ENCODE peak calls at places on chromosomes 11 and 22, in four cellular contexts. A, L, T and D are unnamed samples.

GRCh38 chr11:90656171-90656570 is 433.3 kb upstream of the CHORDC1 start:
- DNase-seq in A (no peak), L (no peak), T (no peak), D (no peak)

GRCh38 chr22:43377486-43377995 is 34.3 kb upstream of the MPPED1 start:
- DNase-seq in A (no peak), L (no peak), T (no peak), D (peak; percentile 20)

GRCh38 chr22:29359469-29359868 is 28.9 kb downstream of the AP1B1 start:
- DNase-seq in A (peak; percentile 67), L (peak; percentile 69), T (peak; percentile 73), D (peak; percentile 53)

GRCh38 chr11:12200359-12201015 is 90.1 kb downstream of the MICAL2 start:
- DNase-seq in A (no peak), L (no peak), T (no peak), D (peak; percentile 83)

GRCh38 chr22:36472689-36473088 is 8.8 kb downstream of the TXN2 start:
- DNase-seq in A (no peak), L (no peak), T (no peak), D (no peak)

GRCh38 chr11:118230088-118230487 is 5.3 kb upstream of the JAML start:
- DNase-seq in A (no peak), L (no peak), T (no peak), D (no peak)

GRCh38 chr11:117009905-117010605 is 88.2 kb downstream of the SIK3 start:
- DNase-seq in A (peak; percentile 93), L (peak; percentile 36), T (no peak), D (no peak)

GRCh38 chr11:113114452-113115027 is 153.3 kb downstream of the NCAM1 start:
- DNase-seq in A (peak; percentile 63), L (peak; percentile 62), T (peak; percentile 52), D (peak; percentile 8)

GRCh38 chr11:70669281-70669680 is 271.0 kb downstream of the CTTN start:
- DNase-seq in A (no peak), L (no peak), T (no peak), D (no peak)

GRCh38 chr11:12842933-12843636 is 166.0 kb upstream of the RASSF10 start:
- DNase-seq in A (no peak), L (no peak), T (no peak), D (no peak)

GRCh38 chr11:67640758-67641113 is 1.2 kb upstream of the TBX10 start:
- DNase-seq in A (no peak), L (no peak), T (no peak), D (no peak)

GRCh38 chr11:8728566-8728965 is 46.0 kb downstream of the RPL27A start:
- DNase-seq in A (no peak), L (no peak), T (no peak), D (peak; percentile 74)

GRCh38 chr22:25762147-25762546 is 20.2 kb downstream of the MYO18B start:
- DNase-seq in A (peak; percentile 61), L (no peak), T (no peak), D (no peak)

GRCh38 chr11:28674432-28675076 is 566.4 kb downstream of the METTL15 start:
- DNase-seq in A (peak; percentile 54), L (peak; percentile 51), T (peak; percentile 61), D (peak; percentile 67)

GRCh38 chr11:6693342-6694228 is 10.4 kb upstream of the MRPL17 start:
- DNase-seq in A (no peak), L (no peak), T (no peak), D (peak; percentile 84)

GRCh38 chr22:28761449-28761755 is 11.1 kb upstream of the CCDC117 start:
- DNase-seq in A (no peak), L (peak; percentile 41), T (no peak), D (no peak)

GRCh38 chr11:111510311-111510710 is 1.9 kb downstream of the BTG4 start:
- DNase-seq in A (no peak), L (no peak), T (no peak), D (peak; percentile 18)

GRCh38 chr22:44088976-44089570 is 65.0 kb downstream of the PARVB start:
- DNase-seq in A (no peak), L (no peak), T (no peak), D (peak; percentile 22)

GRCh38 chr11:133710241-133710640 is 135.1 kb downstream of the SPATA19 start:
- DNase-seq in A (peak; percentile 83), L (no peak), T (peak; percentile 20), D (no peak)

GRCh38 chr22:23058481-23059336 is 11.6 kb upstream of the GNAZ start:
- DNase-seq in A (no peak), L (peak; percentile 15), T (no peak), D (no peak)

GRCh38 chr11:33730716-33731115 is 5.5 kb downstream of the CD59 start:
- DNase-seq in A (no peak), L (no peak), T (no peak), D (no peak)

GRCh38 chr11:132576706-132577105 is 955.6 kb downstream of the OPCML start:
- DNase-seq in A (peak; percentile 95), L (peak; percentile 57), T (no peak), D (peak; percentile 97)

GRCh38 chr11:71418643-71419042 is 29.6 kb downstream of the DHCR7 start:
- DNase-seq in A (no peak), L (no peak), T (no peak), D (no peak)

GRCh38 chr11:64152841-64153691 is 12.8 kb downstream of the MACROD1 start:
- DNase-seq in A (peak; percentile 46), L (peak; percentile 74), T (peak; percentile 94), D (peak; percentile 20)

GRCh38 chr11:33065445-33066178 is 26.2 kb downstream of the TCP11L1 start:
- DNase-seq in A (peak; percentile 90), L (peak; percentile 92), T (peak; percentile 84), D (peak; percentile 64)

GRCh38 chr22:46377566-46378498 is 42.3 kb downstream of the TRMU start:
- DNase-seq in A (peak; percentile 92), L (peak; percentile 82), T (peak; percentile 73), D (no peak)
- H3K56ac ChIP-seq in A (peak overlapping the region; percentile 71), L (no peak overlapping the region), T (no peak overlapping the region), D (no peak overlapping the region)

DNA sequence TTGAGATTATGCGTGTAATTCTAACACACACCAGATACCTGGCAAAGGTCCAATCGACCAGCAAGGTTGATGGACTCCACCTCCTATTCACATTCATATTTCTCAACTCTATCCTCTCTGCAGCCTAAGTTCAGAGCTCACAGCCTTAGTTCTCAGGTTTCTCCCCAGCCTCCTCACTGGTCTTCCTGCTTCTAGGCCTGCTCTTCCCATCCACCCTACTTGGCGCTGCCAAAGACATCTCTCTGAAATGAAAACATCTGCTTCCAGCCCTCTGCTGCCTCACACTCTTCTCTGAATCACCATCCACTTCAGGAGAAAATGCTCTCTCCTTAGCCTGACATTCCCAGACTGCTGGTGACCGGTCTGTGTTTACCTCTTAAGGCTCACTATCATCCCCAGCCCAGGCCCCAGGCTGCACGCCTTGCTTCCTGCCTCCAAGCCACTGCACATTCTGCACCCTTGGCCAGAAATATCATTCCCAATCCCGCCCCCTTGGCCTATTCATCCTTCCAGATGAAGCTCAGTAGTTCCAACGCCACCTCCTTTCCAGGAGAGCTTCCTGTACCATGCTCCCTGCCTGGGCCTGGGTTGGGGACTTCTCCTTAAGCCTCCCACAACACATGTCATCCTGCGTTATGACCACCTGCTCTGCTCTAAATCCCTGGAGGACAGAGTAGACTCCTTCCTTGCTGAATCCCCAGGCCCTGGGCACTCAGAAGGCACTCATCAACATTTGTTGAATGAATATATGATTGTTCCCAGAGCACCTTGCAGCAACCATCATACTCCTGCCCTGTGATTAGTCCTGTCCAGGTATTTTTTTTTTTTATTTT is 3.5 kb downstream of the ARRB1 start:
- DNase-seq in A (no peak), L (peak; percentile 30), T (no peak), D (peak; percentile 98)
- H3K4ac ChIP-seq in A (no peak overlapping the region), L (no peak overlapping the region), T (peak overlapping the region; percentile 75), D (peak overlapping the region; percentile 59)

DNA sequence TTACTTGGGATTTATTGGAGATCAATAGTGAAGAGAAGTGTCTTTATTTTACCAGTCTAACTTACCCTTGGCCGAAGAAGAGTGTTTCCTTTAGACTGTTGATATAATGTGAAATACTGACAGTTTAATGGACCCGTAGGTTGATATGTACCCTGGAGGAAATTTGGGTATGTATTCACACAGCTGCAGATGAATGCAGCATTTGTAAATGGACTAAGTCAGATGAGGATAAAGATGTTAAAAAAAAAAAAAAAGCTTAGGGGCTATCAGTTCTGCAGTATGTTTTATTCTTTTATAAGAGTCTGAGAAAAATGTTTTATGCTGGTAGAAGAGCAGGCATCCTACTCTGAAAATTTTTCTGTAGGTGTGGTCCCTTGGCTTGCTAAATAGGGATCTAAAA is 2.7 kb downstream of the REXO2 start:
- DNase-seq in A (no peak), L (no peak), T (no peak), D (no peak)
- H3K4me1 ChIP-seq in A (peaks cover 8% of the 10 kb centered on the region), L (peaks cover 4% of the 10 kb centered on the region), T (peaks cover 8% of the 10 kb centered on the region), D (peaks cover 8% of the 10 kb centered on the region)

GRCh38 chr11:101438126-101438525 is 145.7 kb downstream of the TRPC6 start:
- DNase-seq in A (no peak), L (no peak), T (no peak), D (no peak)

GRCh38 chr11:101439488-101439887 is 144.3 kb downstream of the TRPC6 start:
- DNase-seq in A (peak; percentile 40), L (no peak), T (no peak), D (no peak)

GRCh38 chr11:101434241-101434640 is 149.6 kb downstream of the TRPC6 start:
- DNase-seq in A (no peak), L (no peak), T (no peak), D (no peak)

GRCh38 chr11:101435406-101435805 is 148.4 kb downstream of the TRPC6 start:
- DNase-seq in A (no peak), L (no peak), T (no peak), D (no peak)

GRCh38 chr11:101436511-101437142 is 147.2 kb downstream of the TRPC6 start:
- DNase-seq in A (peak; percentile 80), L (peak; percentile 67), T (peak; percentile 74), D (peak; percentile 49)
- H3K56ac ChIP-seq in A (no peak overlapping the region), L (no peak overlapping the region), T (no peak overlapping the region), D (no peak overlapping the region)